ENCODE peak calls at places on chromosomes 13 and 19, in six cellular contexts. X is astrocyte of the cerebellum; F is esophagus squamous epithelium; U is CD8-positive, alpha-beta memory T cell; O is tibial nerve; W is WERI-Rb-1. C is an unnamed sample.

GRCh38 chr13:51621597-51621996 is 37.3 kb downstream of the WDFY2 start:
- DNase-seq in X (no peak), F (no peak), U (no peak), O (no peak), W (no peak), C (no peak)

GRCh38 chr13:106455777-106456176 is 79.7 kb downstream of the EFNB2 start:
- DNase-seq in X (no peak), F (no peak), U (no peak), O (no peak), W (no peak), C (no peak)

GRCh38 chr19:4009990-4010807 is 2.7 kb downstream of the PIAS4 start:
- DNase-seq in X (no peak), F (no peak), U (no peak), O (no peak), W (peak), C (no peak)

GRCh38 chr13:30743319-30744055 is 8.1 kb downstream of the ALOX5AP start:
- DNase-seq in X (peak), F (no peak), U (no peak), O (no peak), W (no peak), C (peak)

GRCh38 chr19:55080121-55080914 is 4.6 kb downstream of the EPS8L1 start:
- DNase-seq in X (no peak), F (no peak), U (peak), O (no peak), W (peak), C (peak)

GRCh38 chr13:101490400-101491015 is 38.0 kb downstream of the ITGBL1 start:
- DNase-seq in X (no peak), F (no peak), U (no peak), O (no peak), W (peak), C (peak)

GRCh38 chr13:33560722-33561121 is 257.2 kb upstream of the RFC3 start:
- DNase-seq in X (no peak), F (no peak), U (no peak), O (no peak), W (no peak), C (no peak)

GRCh38 chr13:67238277-67238859 is 8.2 kb upstream of the PCDH9 start:
- DNase-seq in X (peak), F (no peak), U (peak), O (no peak), W (no peak), C (peak)

GRCh38 chr13:44116562-44117315 is 237.0 kb downstream of the LACC1 start:
- DNase-seq in X (no peak), F (no peak), U (no peak), O (no peak), W (no peak), C (no peak)

GRCh38 chr19:33399081-33399744 is 25.7 kb downstream of the CEBPG start:
- DNase-seq in X (no peak), F (no peak), U (no peak), O (no peak), W (no peak), C (no peak)

GRCh38 chr13:20411638-20412342 is 113.9 kb downstream of the CRYL1 start:
- DNase-seq in X (no peak), F (no peak), U (peak), O (no peak), W (no peak), C (no peak)

GRCh38 chr13:64850017-64850416 is 2380.1 kb downstream of the PCDH9 start:
- DNase-seq in X (no peak), F (no peak), U (no peak), O (no peak), W (no peak), C (no peak)

GRCh38 chr19:39430675-39431593 is 4.8 kb downstream of the RPS16 start:
- DNase-seq in X (peak), F (no peak), U (no peak), O (no peak), W (no peak), C (peak)

DNA sequence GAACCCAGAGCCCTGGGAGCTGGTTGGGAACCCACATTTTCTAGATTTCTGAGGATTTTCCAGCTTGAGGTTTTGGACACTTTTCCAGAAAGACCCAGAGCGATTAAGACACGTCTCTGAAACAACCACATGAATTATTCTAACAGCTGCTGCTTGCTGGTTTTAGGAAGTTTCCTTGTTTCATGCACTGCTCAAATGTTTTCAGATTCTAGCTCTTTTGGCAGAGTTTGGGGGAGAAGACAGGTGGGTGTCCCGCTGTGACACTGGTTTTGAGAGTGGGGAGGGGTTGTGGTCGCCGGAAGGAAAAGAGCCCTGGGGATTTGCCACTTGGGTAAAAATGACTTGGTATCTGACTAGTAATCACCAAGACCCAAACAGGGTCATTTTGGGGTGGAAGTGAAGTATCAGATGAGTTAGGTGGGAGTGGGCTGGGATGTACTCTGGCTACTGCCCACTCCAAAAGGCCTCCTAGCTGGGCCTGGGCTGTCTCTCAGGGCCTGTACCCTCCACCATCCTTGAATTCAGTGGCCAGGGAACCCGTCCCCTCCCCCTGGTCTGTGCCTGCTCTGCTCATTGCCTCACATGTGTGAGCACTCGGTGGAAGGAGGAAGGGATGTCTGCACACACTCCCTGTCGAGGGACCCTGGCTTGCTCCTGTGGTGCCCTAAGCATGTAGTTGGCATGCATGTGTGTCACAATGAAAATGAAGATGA is 13.2 kb downstream of the GATAD2A start:
- DNase-seq in X (peak), F (no peak), U (no peak), O (no peak), W (no peak), C (no peak)
- H3K4me3 ChIP-seq in X (no peak), F (no peak), U (no peak), O (no peak), W (no peak), C (no peak)

GRCh38 chr19:45881909-45882528 is 3.9 kb downstream of the IRF2BP1 start:
- DNase-seq in X (no peak), F (no peak), U (no peak), O (no peak), W (no peak), C (no peak)
- H3K4me3 ChIP-seq in X (no peak), F (no peak), U (no peak), O (no peak), W (no peak), C (no peak)

GRCh38 chr19:57282011-57282636 is 1.8 kb downstream of the ZNF460 start:
- DNase-seq in X (no peak), F (no peak), U (no peak), O (no peak), W (no peak), C (no peak)
- H3K4me3 ChIP-seq in X (peak), F (peak), U (peak), O (no peak), W (no peak), C (peak)

DNA sequence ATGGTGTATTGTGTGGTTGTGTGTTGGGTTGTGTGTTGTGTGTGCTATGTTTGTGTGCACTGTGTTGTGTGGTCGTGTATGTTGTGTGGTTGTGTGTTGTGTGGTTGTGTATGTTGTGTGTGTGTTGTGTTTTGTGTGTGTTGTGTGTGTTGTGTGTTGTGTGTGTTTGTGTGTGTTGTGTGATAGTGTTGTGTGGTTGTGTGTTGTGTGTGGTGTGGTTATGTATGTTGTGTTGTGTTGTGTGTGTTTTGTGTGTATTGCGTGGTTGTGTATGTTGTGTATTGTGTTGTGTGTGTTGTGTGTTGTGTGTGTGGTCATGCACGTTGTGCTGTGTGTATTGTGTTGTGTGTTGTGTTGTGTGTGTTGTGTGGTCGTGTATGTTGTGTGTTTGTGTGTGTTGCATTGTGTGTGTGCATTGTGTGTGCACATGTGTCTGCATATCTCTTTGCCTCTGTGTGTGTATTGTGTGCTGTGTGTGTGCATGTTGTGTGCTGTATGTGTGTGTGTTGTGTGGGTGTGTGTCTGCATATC is 2.9 kb downstream of the C3 start:
- DNase-seq in X (no peak), F (no peak), U (no peak), O (no peak), W (no peak), C (peak)
- H3K4me3 ChIP-seq in X (no peak), F (no peak), U (no peak), O (no peak), W (no peak), C (no peak)

GRCh38 chr19:43956827-43957226 is 5.8 kb downstream of the ZNF221 start:
- DNase-seq in X (no peak), F (no peak), U (no peak), O (no peak), W (no peak), C (no peak)

GRCh38 chr19:43950834-43951626 is at the start of gene ZNF221:
- DNase-seq in X (peak), F (peak), U (peak), O (peak), W (peak), C (peak)
- H3K4me3 ChIP-seq in X (peak), F (peak), U (peak), O (peak), W (peak), C (peak)

GRCh38 chr13:46168818-46169217 is 13.2 kb downstream of the LCP1 start:
- DNase-seq in X (no peak), F (no peak), U (no peak), O (no peak), W (no peak), C (no peak)
- H3K4me3 ChIP-seq in X (no peak), F (no peak), U (peak), O (no peak), W (no peak), C (no peak)